ENCODE peak calls at places on chromosomes 4 and X, in six cellular contexts. P, Q, B, L, T and J are unnamed samples.

GRCh38 chr4:54433686-54434085 is 204.6 kb downstream of the PDGFRA start:
- DNase-seq in Q (no peak), P (no peak), T (peak; percentile 44), L (no peak), B (no peak), J (no peak)

GRCh38 chr4:69860007-69860406 is at the start of gene SULT1E1:
- DNase-seq in T (peak; percentile 81), B (no peak), L (no peak), P (no peak), Q (no peak), J (no peak)

GRCh38 chr4:177246636-177247584 is 62.8 kb upstream of the NEIL3 start:
- DNase-seq in P (no peak), T (peak; percentile 18), L (no peak), Q (no peak), B (no peak), J (no peak)

GRCh38 chrX:20585782-20586181 is 319.1 kb upstream of the RPS6KA3 start:
- DNase-seq in B (no peak), Q (no peak), T (peak; percentile 4), P (no peak), L (no peak), J (no peak)

GRCh38 chr4:17323619-17324400 is 188.1 kb downstream of the QDPR start:
- DNase-seq in P (no peak), Q (no peak), B (no peak), T (peak; percentile 16), L (no peak), J (no peak)

GRCh38 chrX:15269618-15270521 is at the start of gene ASB9:
- DNase-seq in T (peak; percentile 51), P (no peak), L (no peak), Q (no peak), B (peak; percentile 62), J (no peak)

GRCh38 chrX:94560930-94561329 is 886.9 kb downstream of the FAM133A start:
- DNase-seq in Q (no peak), B (no peak), L (no peak), P (no peak), T (no peak), J (no peak)

GRCh38 chrX:13283512-13283911 is 36.3 kb downstream of the ATXN3L start:
- DNase-seq in Q (peak; percentile 30), L (no peak), T (peak; percentile 43), B (no peak), P (no peak), J (no peak)

GRCh38 chr4:24702266-24702665 is 93.1 kb upstream of the SOD3 start:
- DNase-seq in T (no peak), L (no peak), P (no peak), B (no peak), Q (no peak), J (no peak)

GRCh38 chrX:155766321-155766720 is 114.8 kb upstream of the VAMP7 start:
- DNase-seq in L (no peak), Q (no peak), B (no peak), T (no peak), P (no peak), J (no peak)

GRCh38 chr4:68257719-68258118 is 12.2 kb upstream of the TMPRSS11B start:
- DNase-seq in T (no peak), P (no peak), B (no peak), L (no peak), Q (no peak), J (no peak)

GRCh38 chr4:59728496-59728895 is 1471.6 kb upstream of the ADGRL3 start:
- DNase-seq in Q (no peak), L (no peak), B (no peak), T (no peak), P (no peak), J (no peak)

GRCh38 chr4:174739576-174739975 is 89.5 kb downstream of the GLRA3 start:
- DNase-seq in T (no peak), L (no peak), B (no peak), P (no peak), Q (no peak), J (no peak)

GRCh38 chr4:82372502-82372873 is 1.3 kb downstream of the HNRNPD start:
- DNase-seq in B (peak; percentile 34), L (no peak), Q (no peak), P (no peak), T (no peak), J (no peak)

GRCh38 chr4:184473515-184474260 is 662 bp downstream of the IRF2 start:
- DNase-seq in Q (peak; percentile 74), T (peak; percentile 45), B (peak; percentile 46), P (no peak), L (peak; percentile 60), J (no peak)

GRCh38 chr4:659851-660250 is 14.2 kb downstream of the ATP5ME start:
- DNase-seq in B (no peak), P (no peak), L (peak; percentile 5), Q (no peak), T (no peak), J (no peak)

GRCh38 chrX:152072236-152072635 is 66.1 kb downstream of the MAGEA10 start:
- DNase-seq in L (no peak), B (no peak), T (peak; percentile 65), P (no peak), Q (no peak), J (no peak)

GRCh38 chrX:80335062-80335830 is 85.0 kb upstream of the TENT5D start:
- DNase-seq in P (no peak), B (peak; percentile 47), T (peak; percentile 7), L (peak; percentile 74), Q (no peak), J (no peak)

GRCh38 chr4:152886201-152886600 is 49.9 kb upstream of the FHDC1 start:
- DNase-seq in B (no peak), P (no peak), L (no peak), T (no peak), Q (no peak), J (no peak)
- TF ChIP-seq CTCF in B (no peak), P (no peak), L (no peak), T (no peak), Q (no peak), J (no peak)

GRCh38 chrX:40148189-40148438 is 50.4 kb upstream of the BCOR start:
- DNase-seq in L (no peak), P (no peak), T (no peak), B (no peak), Q (peak; percentile 30), J (no peak)

GRCh38 chrX:40147399-40148188 is 49.8 kb upstream of the BCOR start:
- DNase-seq in Q (peak; percentile 33), P (no peak), B (no peak), L (no peak), T (no peak), J (no peak)

GRCh38 chrX:40145670-40146470 is 48.1 kb upstream of the BCOR start:
- DNase-seq in P (no peak), L (no peak), B (no peak), T (no peak), Q (peak; percentile 48), J (no peak)

GRCh38 chrX:40145001-40145631 is 47.4 kb upstream of the BCOR start:
- DNase-seq in P (no peak), B (no peak), Q (peak; percentile 55), T (no peak), L (peak; percentile 45), J (no peak)

GRCh38 chrX:40146471-40147398 is 49.0 kb upstream of the BCOR start:
- DNase-seq in P (peak; percentile 77), T (no peak), Q (peak; percentile 82), B (no peak), L (peak; percentile 54), J (no peak)
- TF ChIP-seq CTCF in P (no peak), T (no peak), Q (no peak), B (no peak), L (no peak), J (no peak)

DNA sequence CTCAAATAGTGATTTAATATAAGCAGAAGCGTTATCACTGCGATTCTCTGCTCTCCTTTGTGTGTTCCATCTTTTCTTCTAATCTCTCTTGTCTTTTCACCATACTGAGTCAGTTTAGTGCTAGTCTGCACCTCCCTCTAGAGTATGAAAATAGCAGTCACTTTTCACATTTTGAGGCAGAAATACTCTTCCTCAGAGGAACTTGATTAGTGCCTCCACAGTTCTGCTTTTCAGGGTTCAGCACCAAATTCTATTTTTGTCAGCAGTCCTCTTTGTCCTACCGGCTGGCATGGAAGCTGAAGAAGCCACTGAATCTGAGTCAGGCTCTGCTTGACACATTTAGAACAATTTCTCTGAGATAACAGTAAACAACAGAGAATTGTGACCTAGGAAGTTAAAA is 49.7 kb upstream of the ANKRD17 start:
- DNase-seq in Q (no peak), T (peak; percentile 58), P (no peak), L (no peak), B (no peak), J (no peak)
- TF ChIP-seq CTCF in Q (peak; percentile 44), T (peak; percentile 55), P (peak; percentile 29), L (no peak), B (no peak), J (no peak)

GRCh38 chr4:119284876-119285611 is 36.9 kb downstream of the FABP2 start:
- DNase-seq in Q (no peak), L (no peak), T (peak; percentile 36), P (no peak), B (no peak), J (no peak)
- TF ChIP-seq CTCF in Q (no peak), L (no peak), T (no peak), P (no peak), B (no peak), J (no peak)

DNA sequence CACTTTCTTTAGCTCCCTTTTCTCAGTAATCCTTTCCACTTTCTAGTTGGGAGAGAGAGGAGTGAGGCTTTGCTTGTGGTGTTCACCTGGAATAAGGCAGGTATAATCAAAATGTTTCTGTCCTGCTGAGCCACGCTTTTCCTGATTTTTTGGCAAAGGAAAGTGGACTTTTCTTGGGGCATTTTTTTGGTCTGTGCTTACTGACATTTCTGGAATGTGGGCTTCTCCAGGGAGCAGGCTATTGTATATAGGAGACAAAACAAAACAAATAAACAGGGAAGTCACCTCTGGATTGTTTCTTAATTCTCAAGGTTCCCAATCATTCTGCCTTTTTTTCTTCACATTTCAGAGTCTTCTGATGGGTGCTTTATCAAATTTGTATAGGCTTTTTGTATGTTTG is 25.7 kb upstream of the RP2 start:
- DNase-seq in P (no peak), B (no peak), L (no peak), Q (no peak), T (peak; percentile 51), J (no peak)
- TF ChIP-seq CTCF in P (no peak), B (no peak), L (no peak), Q (no peak), T (no peak), J (no peak)

DNA sequence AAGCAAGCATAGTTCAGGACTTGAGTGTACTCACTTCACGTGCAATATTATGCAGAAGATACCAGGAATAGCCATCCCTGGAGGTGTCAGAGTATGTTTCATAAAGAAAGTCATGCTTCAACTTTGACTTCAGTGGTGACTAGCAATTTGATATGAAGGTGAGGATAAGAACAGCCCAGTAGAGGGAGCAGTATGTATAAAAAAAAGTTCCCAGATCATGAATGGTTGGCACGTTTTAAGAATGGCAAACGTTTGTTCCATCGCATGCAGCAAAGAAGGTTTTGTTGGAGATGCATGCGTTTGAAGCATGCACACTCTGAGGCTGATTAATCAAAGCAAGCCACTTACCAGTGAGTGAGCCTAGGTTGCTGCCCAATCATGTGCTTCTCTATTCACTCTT is 33.5 kb upstream of the SLITRK4 start:
- DNase-seq in P (no peak), L (no peak), B (no peak), Q (no peak), T (peak; percentile 29), J (no peak)
- TF ChIP-seq CTCF in P (peak; percentile 51), L (no peak), B (no peak), Q (no peak), T (peak; percentile 30), J (no peak)